ENCODE peak calls at places on chromosomes 4 and X, in six cellular contexts. Y is stimulated activated CD4-positive, alpha-beta T cell treated with anti-CD3 and anti-CD28 coated beads, Interleukin-2, amount 100 ng/mL, for 48 hours; J is small intestine; W is cardiac muscle cell; V is osteocyte; L is ecto neural progenitor cell. X is an unnamed sample.

GRCh38 chrX:39577206-39577605 is 520.6 kb downstream of the BCOR start:
- DNase-seq in Y (no peak), J (no peak), W (no peak), V (no peak), L (no peak), X (no peak)

GRCh38 chrX:101385795-101386541 is at the start of gene BTK:
- DNase-seq in Y (no peak), J (no peak), W (no peak), V (no peak), L (no peak), X (peak; percentile 24)

GRCh38 chr4:98557497-98557896 is 100.9 kb downstream of the TSPAN5 start:
- DNase-seq in Y (no peak), J (no peak), W (peak; percentile 73), V (no peak), L (no peak), X (no peak)

GRCh38 chr4:10279261-10279660 is 162.7 kb upstream of the WDR1 start:
- DNase-seq in Y (no peak), J (no peak), W (no peak), V (no peak), L (no peak), X (no peak)

GRCh38 chrX:134654398-134655012 is 3.8 kb downstream of the PLAC1 start:
- DNase-seq in Y (peak; percentile 17), J (no peak), W (no peak), V (no peak), L (no peak), X (no peak)

GRCh38 chr4:76745264-76745663 is 152.7 kb downstream of the SOWAHB start:
- DNase-seq in Y (no peak), J (no peak), W (peak; percentile 70), V (no peak), L (no peak), X (no peak)

GRCh38 chr4:168248311-168248710 is 70.2 kb downstream of the DDX60 start:
- DNase-seq in Y (no peak), J (no peak), W (no peak), V (no peak), L (no peak), X (no peak)

GRCh38 chrX:120463241-120463640 is 5.9 kb downstream of the LAMP2 start:
- DNase-seq in Y (no peak), J (peak; percentile 3), W (peak; percentile 83), V (no peak), L (no peak), X (peak; percentile 47)

GRCh38 chr4:4384837-4385236 is 2.1 kb upstream of the NSG1 start:
- DNase-seq in Y (no peak), J (no peak), W (peak; percentile 40), V (no peak), L (peak; percentile 75), X (no peak)

GRCh38 chr4:138804705-138805104 is 210.9 kb upstream of the NOCT start:
- DNase-seq in Y (no peak), J (peak; percentile 6), W (no peak), V (no peak), L (peak; percentile 48), X (no peak)

GRCh38 chr4:153514001-153514526 is 47.9 kb downstream of the TMEM131L start:
- DNase-seq in Y (no peak), J (no peak), W (peak; percentile 53), V (no peak), L (no peak), X (no peak)

GRCh38 chr4:37635155-37635554 is 51.0 kb downstream of the RELL1 start:
- DNase-seq in Y (no peak), J (no peak), W (no peak), V (no peak), L (no peak), X (no peak)

GRCh38 chr4:78131403-78131802 is 74.3 kb downstream of the FRAS1 start:
- DNase-seq in Y (no peak), J (no peak), W (peak; percentile 57), V (no peak), L (no peak), X (no peak)

GRCh38 chr4:152197211-152197610 is 338.7 kb downstream of the FBXW7 start:
- DNase-seq in Y (no peak), J (no peak), W (no peak), V (no peak), L (no peak), X (peak; percentile 66)

GRCh38 chrX:147217334-147217733 is 402.8 kb upstream of the CXorf51A start:
- DNase-seq in Y (no peak), J (no peak), W (no peak), V (no peak), L (no peak), X (peak; percentile 35)

GRCh38 chr4:154616731-154617130 is 4.3 kb upstream of the FGG start:
- DNase-seq in Y (no peak), J (peak; percentile 10), W (no peak), V (no peak), L (no peak), X (no peak)

GRCh38 chr4:95362906-95363578 is 185.7 kb downstream of the UNC5C start:
- DNase-seq in Y (no peak), J (no peak), W (peak; percentile 67), V (no peak), L (no peak), X (peak; percentile 76)

GRCh38 chrX:26845051-26845450 is 618.1 kb downstream of the PPP4R3C start:
- DNase-seq in Y (no peak), J (no peak), W (peak; percentile 12), V (no peak), L (no peak), X (no peak)

GRCh38 chr4:69748176-69748575 is 12.2 kb downstream of the SULT1B1 start:
- DNase-seq in Y (no peak), J (peak; percentile 9), W (peak; percentile 47), V (no peak), L (no peak), X (no peak)

GRCh38 chrX:10769165-10769564 is 148.8 kb upstream of the MID1 start:
- DNase-seq in Y (no peak), J (no peak), W (peak; percentile 55), V (no peak), L (no peak), X (peak; percentile 41)

GRCh38 chrX:150036181-150036580 is 97.9 kb upstream of the EOLA2 start:
- DNase-seq in Y (no peak), J (peak; percentile 15), W (peak; percentile 38), V (no peak), L (no peak), X (no peak)

GRCh38 chrX:2974946-2975345 is 31.4 kb upstream of the ARSH start:
- DNase-seq in Y (no peak), J (no peak), W (peak; percentile 28), V (no peak), L (no peak), X (no peak)

GRCh38 chr4:163701915-163702314 is 207.4 kb downstream of the TMA16 start:
- DNase-seq in Y (no peak), J (no peak), W (no peak), V (no peak), L (no peak), X (peak; percentile 56)

GRCh38 chr4:119589165-119589564 is 39.4 kb downstream of the PDE5A start:
- DNase-seq in Y (no peak), J (no peak), W (no peak), V (no peak), L (no peak), X (no peak)

GRCh38 chr4:117654064-117654463 is 380.2 kb upstream of the NDST3 start:
- DNase-seq in Y (no peak), J (no peak), W (no peak), V (no peak), L (no peak), X (no peak)

GRCh38 chr4:67035501-67035900 is 509.8 kb downstream of the CENPC start:
- DNase-seq in Y (no peak), J (no peak), W (peak; percentile 74), V (no peak), L (no peak), X (no peak)

GRCh38 chr4:100016191-100016590 is 66.1 kb upstream of the H2AZ1 start:
- DNase-seq in Y (no peak), J (no peak), W (no peak), V (no peak), L (no peak), X (no peak)

GRCh38 chr4:108651068-108651794 is 832 bp downstream of the OSTC start:
- DNase-seq in Y (no peak), J (peak; percentile 26), W (peak; percentile 63), V (no peak), L (no peak), X (no peak)

GRCh38 chr4:4362991-4363697 is 23.8 kb upstream of the NSG1 start:
- DNase-seq in Y (no peak), J (no peak), W (no peak), V (no peak), L (no peak), X (no peak)

GRCh38 chr4:128525939-128526630 is 238.5 kb upstream of the PGRMC2 start:
- DNase-seq in Y (no peak), J (no peak), W (peak; percentile 83), V (no peak), L (no peak), X (no peak)

GRCh38 chr4:54066718-54067129 is 2.3 kb upstream of the CHIC2 start:
- DNase-seq in Y (no peak), J (peak; percentile 46), W (no peak), V (no peak), L (no peak), X (no peak)

GRCh38 chr4:175705407-175705806 is 106.7 kb downstream of the GPM6A start:
- DNase-seq in Y (no peak), J (no peak), W (peak; percentile 0), V (no peak), L (peak; percentile 76), X (peak; percentile 69)

GRCh38 chr4:41363384-41363981 is 106.8 kb downstream of the UCHL1 start:
- DNase-seq in Y (no peak), J (no peak), W (peak; percentile 42), V (no peak), L (no peak), X (peak; percentile 75)

GRCh38 chr4:1496116-1496642 is 89.9 kb upstream of the NKX1-1 start:
- DNase-seq in Y (no peak), J (no peak), W (no peak), V (no peak), L (no peak), X (no peak)